ENCODE peak calls at places on chromosomes 11 and 22, in four cellular contexts. I, V, M and C are unnamed samples.

GRCh38 chr11:27300974-27301373 is 62.0 kb downstream of the CCDC34 start:
- ATAC-seq in I (no peak), V (no peak), M (no peak), C (no peak)

GRCh38 chr11:94504689-94505293 is 7.5 kb upstream of the C11orf97 start:
- ATAC-seq in I (peak), V (no peak), M (peak), C (no peak)

GRCh38 chr22:17199131-17199731 is 20.0 kb downstream of the ADA2 start:
- ATAC-seq in I (no peak), V (peak), M (no peak), C (peak)

GRCh38 chr11:78213526-78214330 is 25.0 kb downstream of the USP35 start:
- ATAC-seq in I (no peak), V (no peak), M (no peak), C (no peak)

GRCh38 chr11:82865841-82866240 is 34.4 kb downstream of the PRCP start:
- ATAC-seq in I (no peak), V (no peak), M (no peak), C (no peak)

GRCh38 chr11:14972581-14973490 is 685 bp upstream of the CALCA start:
- ATAC-seq in I (no peak), V (no peak), M (no peak), C (no peak)

GRCh38 chr11:9341638-9342137 is 27.3 kb upstream of the TMEM41B start:
- ATAC-seq in I (no peak), V (no peak), M (no peak), C (no peak)

GRCh38 chr11:29326757-29327156 is 690.1 kb downstream of the KCNA4 start:
- ATAC-seq in I (no peak), V (no peak), M (no peak), C (no peak)

GRCh38 chr11:65894034-65894591 is 3.6 kb downstream of the CCDC85B start:
- ATAC-seq in I (no peak), V (no peak), M (no peak), C (no peak)
- TF ChIP-seq POLR2AphosphoS5 in I (peak), V (no peak), M (peak), C (no peak)

GRCh38 chr22:19290400-19291217 is 910 bp downstream of the CLTCL1 start:
- ATAC-seq in I (no peak), V (peak), M (no peak), C (no peak)
- TF ChIP-seq POLR2AphosphoS5 in I (no peak), V (no peak), M (no peak), C (no peak)

GRCh38 chr11:73307323-73308002 is 613 bp upstream of the ARHGEF17 start:
- ATAC-seq in I (peak), V (peak), M (peak), C (peak)
- TF ChIP-seq POLR2AphosphoS5 in I (no peak), V (no peak), M (peak), C (peak)

GRCh38 chr11:64240467-64241174 is at the start of gene FKBP2:
- ATAC-seq in I (peak), V (peak), M (peak), C (peak)

GRCh38 chr11:64241430-64242153 is 697 bp downstream of the FKBP2 start:
- ATAC-seq in I (peak), V (peak), M (peak), C (peak)

GRCh38 chr11:64238999-64239398 is 1.9 kb upstream of the FKBP2 start:
- ATAC-seq in I (no peak), V (no peak), M (no peak), C (no peak)

GRCh38 chr11:64241175-64241429 is 207 bp downstream of the FKBP2 start:
- ATAC-seq in I (peak), V (peak), M (peak), C (peak)

DNA sequence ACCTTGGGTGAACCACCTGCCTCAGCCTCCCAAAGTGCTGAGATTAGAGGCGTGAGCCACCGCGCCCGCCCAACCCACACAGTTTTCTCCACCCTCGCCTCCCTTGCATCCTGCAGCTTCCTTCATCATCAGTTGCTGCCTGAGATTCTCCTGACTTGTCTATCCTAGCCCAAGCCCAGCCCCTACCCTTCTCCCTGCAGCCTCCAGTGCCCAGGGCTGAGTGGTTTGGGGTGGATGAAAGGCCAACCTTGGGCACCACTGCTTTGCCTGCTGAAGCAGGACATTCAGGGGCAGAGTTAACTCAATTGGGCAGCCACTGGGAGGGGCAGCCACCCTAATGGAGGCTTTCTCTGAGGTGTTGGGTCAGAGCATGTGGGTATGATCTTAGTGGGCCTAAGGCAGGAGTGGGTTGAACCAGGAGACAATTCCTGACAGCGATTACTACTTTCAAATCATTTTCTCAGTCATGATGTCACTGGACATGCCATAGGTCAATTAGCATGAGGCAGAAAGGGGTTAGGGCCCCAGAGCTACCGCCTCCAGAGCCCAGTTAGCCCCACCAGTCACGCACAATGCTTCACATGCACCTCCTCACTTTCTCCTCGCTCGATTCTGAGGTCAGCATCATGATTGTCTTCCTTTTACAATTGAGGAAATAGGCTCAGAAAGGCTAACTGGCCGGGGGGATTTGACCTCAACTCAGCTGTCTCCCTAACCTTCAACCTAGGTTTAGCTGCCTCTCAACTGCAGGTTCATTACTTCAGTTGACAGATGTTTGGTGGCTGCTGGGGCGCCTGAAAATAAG is 1.0 kb upstream of the FKBP2 start:
- ATAC-seq in I (no peak), V (no peak), M (no peak), C (no peak)
- TF ChIP-seq POLR2AphosphoS5 in I (no peak), V (no peak), M (no peak), C (no peak)

DNA sequence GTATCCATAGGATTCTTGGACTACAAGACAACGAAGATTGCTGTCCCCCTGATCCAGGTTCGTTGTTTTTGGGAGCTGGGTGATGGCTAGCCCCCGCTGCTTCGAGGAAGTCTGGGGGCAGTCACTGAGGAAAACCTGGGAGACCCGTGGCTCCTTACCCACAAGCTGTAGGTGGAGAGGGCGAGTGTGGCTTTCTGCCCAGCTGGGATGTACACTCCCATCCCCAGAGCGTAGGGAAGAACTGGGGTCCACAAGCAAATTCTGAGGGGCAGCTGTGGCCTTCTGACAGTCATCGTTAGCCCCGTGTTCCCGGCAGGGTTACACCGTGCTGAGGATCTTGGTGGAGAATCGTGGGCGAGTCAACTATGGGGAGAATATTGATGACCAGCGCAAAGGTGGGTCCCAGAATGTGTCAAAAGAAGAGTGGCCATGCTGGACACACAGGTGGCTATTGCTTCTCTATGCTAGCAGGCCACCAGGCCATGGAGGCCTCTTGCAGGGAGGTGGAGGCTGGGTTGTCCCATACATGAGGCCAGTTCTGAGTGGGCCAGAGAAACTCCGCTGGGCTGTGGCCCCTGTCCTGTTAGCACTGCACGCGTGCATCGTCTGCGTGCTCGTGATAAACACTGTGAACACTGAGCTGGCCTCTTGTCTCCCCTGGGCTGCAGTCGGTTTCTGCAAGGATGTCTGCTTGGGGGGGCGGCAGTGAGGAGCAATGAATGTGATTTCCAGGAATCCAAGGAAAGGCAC is 39.8 kb downstream of the GLB1L2 start:
- ATAC-seq in I (no peak), V (no peak), M (no peak), C (no peak)
- TF ChIP-seq POLR2AphosphoS5 in I (no peak), V (no peak), M (no peak), C (no peak)

GRCh38 chr22:43262990-43263644 is 76.2 kb upstream of the TTLL12 start:
- ATAC-seq in I (no peak), V (no peak), M (peak), C (no peak)
- TF ChIP-seq POLR2AphosphoS5 in I (no peak), V (no peak), M (peak), C (no peak)